ENCODE peak calls at places on chromosomes 6 and 20, in ten cellular contexts. U is adrenal gland, P is tibial artery, B is kidney, V is PC-9, C is endodermal cell, O is psoas muscle, H is spleen, F is left lung, W is hepatocyte. S is an unnamed sample.
A peak's percentile ranks its signal among the peaks of the same experiment; 100 is the strongest.

GRCh38 chr20:38023181-38024085 is 9.8 kb downstream of the TTI1 start:
- DNase-seq in U (no peak), P (no peak), B (no peak), V (no peak), C (no peak), O (no peak), H (no peak), F (no peak), W (peak; percentile 14), S (no peak)

GRCh38 chr6:47160702-47161101 is 118.6 kb upstream of the ADGRF1 start:
- DNase-seq in U (no peak), P (no peak), B (no peak), V (no peak), C (no peak), O (no peak), H (no peak), F (no peak), W (no peak), S (no peak)

GRCh38 chr20:33983371-33983770 is 10.3 kb upstream of the RALY start:
- DNase-seq in U (no peak), P (no peak), B (no peak), V (no peak), C (no peak), O (no peak), H (no peak), F (no peak), W (no peak), S (no peak)

GRCh38 chr6:105318660-105319059 is 84.2 kb downstream of the PREP start:
- DNase-seq in U (no peak), P (no peak), B (no peak), V (no peak), C (no peak), O (no peak), H (no peak), F (no peak), W (no peak), S (no peak)

GRCh38 chr20:6708010-6708409 is 59.5 kb upstream of the BMP2 start:
- DNase-seq in U (peak; percentile 7), P (peak; percentile 26), B (peak; percentile 86), V (no peak), C (peak; percentile 78), O (peak; percentile 55), H (no peak), F (peak; percentile 83), W (peak; percentile 72), S (peak; percentile 72)

GRCh38 chr6:166977626-166978550 is 21.3 kb upstream of the CEP43 start:
- DNase-seq in U (no peak), P (no peak), B (no peak), V (no peak), C (no peak), O (no peak), H (no peak), F (no peak), W (no peak), S (no peak)

GRCh38 chr6:79436232-79436631 is 101.0 kb downstream of the LCA5 start:
- DNase-seq in U (no peak), P (no peak), B (no peak), V (no peak), C (no peak), O (no peak), H (no peak), F (no peak), W (no peak), S (no peak)

GRCh38 chr6:35970181-35970580 is 49.3 kb upstream of the SRPK1 start:
- DNase-seq in U (peak; percentile 21), P (no peak), B (no peak), V (no peak), C (no peak), O (no peak), H (no peak), F (no peak), W (peak; percentile 35), S (no peak)

GRCh38 chr6:85419046-85419759 is 30.7 kb upstream of the NT5E start:
- DNase-seq in U (no peak), P (no peak), B (no peak), V (no peak), C (no peak), O (no peak), H (no peak), F (no peak), W (no peak), S (no peak)

GRCh38 chr20:46293084-46293483 is 15.2 kb downstream of the CDH22 start:
- DNase-seq in U (peak; percentile 19), P (no peak), B (peak; percentile 2), V (no peak), C (peak; percentile 81), O (no peak), H (peak; percentile 22), F (no peak), W (peak; percentile 75), S (no peak)

GRCh38 chr20:43767686-43768474 is 41.1 kb upstream of the GTSF1L start:
- DNase-seq in U (peak; percentile 13), P (no peak), B (no peak), V (peak; percentile 25), C (no peak), O (no peak), H (no peak), F (no peak), W (no peak), S (no peak)

GRCh38 chr20:46599227-46599987 is 49.0 kb upstream of the OCSTAMP start:
- DNase-seq in U (no peak), P (no peak), B (no peak), V (no peak), C (peak; percentile 16), O (no peak), H (no peak), F (no peak), W (no peak), S (no peak)

GRCh38 chr6:151891524-151891923 is 84.0 kb downstream of the ESR1 start:
- DNase-seq in U (no peak), P (no peak), B (no peak), V (no peak), C (no peak), O (no peak), H (no peak), F (no peak), W (no peak), S (no peak)

GRCh38 chr20:18174906-18175683 is 37.4 kb downstream of the KAT14 start:
- DNase-seq in U (no peak), P (no peak), B (no peak), V (no peak), C (no peak), O (no peak), H (no peak), F (no peak), W (no peak), S (no peak)
- H3K36me3 ChIP-seq in U (no peaks in the 10 kb centered on the region), P (peaks cover 54% of the 10 kb centered on the region), B (no peaks in the 10 kb centered on the region), V (peaks cover 8% of the 10 kb centered on the region), C (peaks cover 27% of the 10 kb centered on the region), O (no peaks in the 10 kb centered on the region), H (peaks cover 28% of the 10 kb centered on the region), F (peaks cover 24% of the 10 kb centered on the region), W (no peaks in the 10 kb centered on the region), S (peaks cover 6% of the 10 kb centered on the region)

DNA sequence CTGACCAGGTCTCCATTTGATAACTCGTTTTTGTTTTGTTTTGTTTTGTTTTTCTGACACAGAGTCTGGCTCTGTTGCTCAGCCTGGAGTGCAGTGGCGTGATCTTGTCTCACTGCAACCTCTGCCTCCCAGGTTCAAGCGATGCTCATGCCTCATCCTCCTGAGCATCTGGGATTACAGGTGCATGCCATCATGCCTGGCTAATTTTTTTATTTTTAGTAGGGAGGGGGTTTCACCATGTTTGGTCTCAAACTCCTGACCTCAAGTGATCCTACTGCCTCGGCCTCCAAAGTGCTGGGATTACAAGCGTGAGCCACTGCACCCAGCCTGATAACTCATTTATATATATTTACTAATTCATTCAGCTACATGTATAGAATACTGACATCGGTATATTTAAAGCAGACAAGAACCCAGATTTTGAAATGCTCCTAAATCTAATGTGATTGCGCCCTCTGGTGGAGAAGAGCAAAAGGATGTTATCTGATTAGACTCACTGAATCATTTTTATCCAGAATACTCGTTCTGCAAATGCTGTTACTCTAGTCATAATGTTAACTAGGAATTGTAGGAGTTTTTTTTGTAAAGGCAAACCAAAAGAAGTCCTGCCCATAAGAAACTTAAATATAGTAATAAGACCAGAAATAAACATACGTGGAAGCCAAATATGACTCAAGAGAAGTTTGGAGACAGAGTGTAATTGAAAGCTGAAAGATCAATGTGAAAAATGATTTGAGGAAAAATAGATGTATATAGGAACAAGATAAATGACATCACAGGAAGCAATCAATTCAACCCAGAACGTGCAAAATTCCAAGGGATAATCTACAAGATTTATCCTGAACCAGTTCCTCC is 5.3 kb upstream of the COL12A1 start:
- DNase-seq in U (peak; percentile 75), P (peak; percentile 57), B (no peak), V (peak; percentile 41), C (peak; percentile 61), O (no peak), H (no peak), F (no peak), W (peak; percentile 87), S (peak; percentile 69)
- TF ChIP-seq CTCF in U (peak; percentile 67), P (peak; percentile 71), B (peak; percentile 77), V (peak; percentile 94), C (peak; percentile 92), O (peak; percentile 73), H (peak; percentile 72), F (peak; percentile 74), W (peak; percentile 85), S (peak; percentile 78)

DNA sequence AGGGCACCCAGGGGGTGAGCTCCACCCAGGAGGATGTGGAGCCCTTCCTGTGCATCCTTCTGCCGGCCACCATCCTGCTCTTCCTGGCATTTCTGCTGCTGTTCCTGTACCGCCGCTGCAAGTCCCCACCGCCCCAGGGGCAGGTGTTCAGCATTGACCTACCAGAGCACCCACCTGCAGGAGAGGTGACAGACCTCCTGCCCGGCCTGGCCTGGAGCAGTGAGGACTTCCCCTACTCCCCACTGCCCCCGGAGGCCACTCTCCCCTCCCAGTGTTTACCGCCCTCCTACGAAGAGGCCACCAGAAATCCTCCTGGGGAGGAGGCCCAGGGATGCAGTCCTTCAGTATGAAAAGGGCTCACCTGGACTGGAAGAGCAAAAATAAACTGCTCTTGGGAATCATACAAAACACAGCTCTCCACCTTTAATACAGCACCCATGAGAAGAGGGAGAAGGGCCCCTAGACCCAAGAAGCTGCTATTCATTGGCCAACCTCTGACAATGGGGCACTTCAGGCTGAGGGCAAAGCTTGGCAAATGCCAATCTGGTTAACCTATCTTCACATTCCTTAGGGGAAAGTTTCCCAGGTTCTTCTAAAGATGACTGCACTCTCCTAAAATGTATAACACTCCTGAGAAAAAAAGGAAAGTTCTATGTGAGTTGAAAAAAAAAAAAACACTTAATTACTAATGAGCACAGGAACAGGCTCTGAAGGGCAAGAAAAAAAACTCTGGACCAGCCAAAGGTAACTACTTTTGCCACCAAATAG is 5.0 kb downstream of the SMIM28 start:
- DNase-seq in U (no peak), P (no peak), B (no peak), V (no peak), C (peak; percentile 84), O (no peak), H (no peak), F (peak; percentile 74), W (no peak), S (no peak)
- H3K27ac ChIP-seq in U (no peak overlapping the region), P (no peak overlapping the region), B (no peak overlapping the region), V (peak overlapping the region; percentile 10), C (no peak overlapping the region), O (no peak overlapping the region), H (no peak overlapping the region), F (no peak overlapping the region), W (no peak overlapping the region), S (no peak overlapping the region)

DNA sequence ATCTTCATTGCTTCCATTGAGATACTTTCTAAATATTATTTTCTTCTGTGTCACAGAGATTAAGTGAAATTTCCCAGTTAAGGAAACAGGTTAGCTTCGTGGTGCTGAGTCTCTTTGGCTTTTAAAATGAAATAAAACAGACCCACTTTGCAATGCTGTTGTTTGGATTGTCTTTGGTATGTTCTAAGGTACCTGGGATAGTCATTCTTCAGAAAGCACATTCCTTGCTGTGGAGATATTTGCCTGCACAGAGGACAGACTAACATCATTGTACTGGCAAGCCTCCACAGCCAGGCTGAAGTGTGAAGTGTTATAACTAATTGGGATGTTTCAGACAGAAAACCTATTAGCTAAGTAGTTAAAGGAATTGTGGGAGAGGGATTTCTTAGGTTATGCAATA is 148.8 kb upstream of the EPHA7 start:
- DNase-seq in U (no peak), P (no peak), B (no peak), V (no peak), C (no peak), O (no peak), H (no peak), F (no peak), W (no peak), S (no peak)
- H3K36me3 ChIP-seq in U (no peaks in the 10 kb centered on the region), P (no peaks in the 10 kb centered on the region), B (no peaks in the 10 kb centered on the region), V (no peaks in the 10 kb centered on the region), C (no peaks in the 10 kb centered on the region), O (no peaks in the 10 kb centered on the region), H (no peaks in the 10 kb centered on the region), F (no peaks in the 10 kb centered on the region), W (no peaks in the 10 kb centered on the region), S (no peaks in the 10 kb centered on the region)

S was measured in ascending aorta.